ENCODE peak calls at places on chromosomes 16 and 17, in nine cellular contexts. E is IMR-90, Z is HCT116, A is stomach, D is body of pancreas, J is transverse colon, B is endothelial cell of umbilical vein, Q is A549, R is lower leg skin. L is an unnamed sample.

GRCh38 chr16:23564964-23565363 is 7.4 kb downstream of the UBFD1 start:
- DNase-seq in E (no peak), Z (no peak), A (no peak), D (peak), J (no peak), B (no peak), Q (no peak), R (no peak), L (no peak)

GRCh38 chr17:5705081-5705875 is 121.0 kb upstream of the NLRP1 start:
- DNase-seq in E (peak), Z (no peak), A (no peak), D (no peak), J (no peak), B (peak), Q (peak), R (no peak), L (peak)

GRCh38 chr17:62808576-62808970 is 459 bp upstream of the MARCHF10 start:
- DNase-seq in E (no peak), Z (no peak), A (no peak), D (no peak), J (no peak), B (no peak), Q (no peak), R (no peak), L (no peak)

GRCh38 chr17:3794890-3795757 is 5.9 kb downstream of the ITGAE start:
- DNase-seq in E (peak), Z (no peak), A (no peak), D (no peak), J (no peak), B (no peak), Q (peak), R (no peak), L (no peak)

GRCh38 chr17:58666858-58667267 is 25.0 kb downstream of the TEX14 start:
- DNase-seq in E (peak), Z (peak), A (peak), D (peak), J (peak), B (peak), Q (peak), R (peak), L (peak)

GRCh38 chr16:72291531-72291981 is 119.6 kb upstream of the PMFBP1 start:
- DNase-seq in E (peak), Z (peak), A (no peak), D (no peak), J (no peak), B (peak), Q (peak), R (no peak), L (no peak)

GRCh38 chr17:78592991-78593329 is 15.8 kb upstream of the DNAH17 start:
- DNase-seq in E (no peak), Z (no peak), A (no peak), D (no peak), J (no peak), B (no peak), Q (no peak), R (no peak), L (no peak)

GRCh38 chr17:71117461-71117860 is 948.1 kb downstream of the KCNJ2 start:
- DNase-seq in E (peak), Z (no peak), A (no peak), D (no peak), J (no peak), B (no peak), Q (no peak), R (no peak), L (no peak)

GRCh38 chr16:79677799-79678525 is 77.4 kb upstream of the MAF start:
- DNase-seq in E (no peak), Z (no peak), A (no peak), D (no peak), J (no peak), B (no peak), Q (no peak), R (no peak), L (no peak)

GRCh38 chr17:15456972-15457722 is 10.3 kb downstream of the CDRT4 start:
- DNase-seq in E (peak), Z (no peak), A (no peak), D (peak), J (peak), B (peak), Q (no peak), R (peak), L (no peak)

GRCh38 chr16:47304563-47304962 is 156.3 kb downstream of the ITFG1 start:
- DNase-seq in E (peak), Z (no peak), A (no peak), D (no peak), J (no peak), B (no peak), Q (no peak), R (no peak), L (no peak)

GRCh38 chr17:39971076-39971603 is 8.3 kb downstream of the GSDMA start:
- DNase-seq in E (no peak), Z (no peak), A (no peak), D (no peak), J (no peak), B (no peak), Q (no peak), R (no peak), L (no peak)
- TF ChIP-seq POLR2A in E (no peak), Z (no peak), A (no peak), D (no peak), J (no peak), B (no peak), Q (no peak), R (no peak), L (no peak)

GRCh38 chr17:7834891-7835817 is 1.1 kb downstream of the KDM6B start:
- DNase-seq in E (peak), Z (peak), A (peak), D (peak), J (peak), B (peak), Q (peak), R (peak), L (peak)
- TF ChIP-seq POLR2A in E (peak), Z (peak), A (peak), D (peak), J (peak), B (no peak), Q (peak), R (peak), L (no peak)

GRCh38 chr17:82551779-82552457 is 32.4 kb downstream of the FOXK2 start:
- DNase-seq in E (peak), Z (peak), A (peak), D (peak), J (peak), B (peak), Q (peak), R (peak), L (peak)
- TF ChIP-seq POLR2A in E (no peak), Z (no peak), A (no peak), D (no peak), J (no peak), B (no peak), Q (no peak), R (no peak), L (no peak)

GRCh38 chr16:85153656-85154091 is 41.4 kb upstream of the CIBAR2 start:
- DNase-seq in E (no peak), Z (no peak), A (no peak), D (no peak), J (no peak), B (no peak), Q (no peak), R (no peak), L (no peak)
- TF ChIP-seq POLR2A in E (no peak), Z (no peak), A (no peak), D (no peak), J (no peak), B (no peak), Q (no peak), R (no peak), L (no peak)

DNA sequence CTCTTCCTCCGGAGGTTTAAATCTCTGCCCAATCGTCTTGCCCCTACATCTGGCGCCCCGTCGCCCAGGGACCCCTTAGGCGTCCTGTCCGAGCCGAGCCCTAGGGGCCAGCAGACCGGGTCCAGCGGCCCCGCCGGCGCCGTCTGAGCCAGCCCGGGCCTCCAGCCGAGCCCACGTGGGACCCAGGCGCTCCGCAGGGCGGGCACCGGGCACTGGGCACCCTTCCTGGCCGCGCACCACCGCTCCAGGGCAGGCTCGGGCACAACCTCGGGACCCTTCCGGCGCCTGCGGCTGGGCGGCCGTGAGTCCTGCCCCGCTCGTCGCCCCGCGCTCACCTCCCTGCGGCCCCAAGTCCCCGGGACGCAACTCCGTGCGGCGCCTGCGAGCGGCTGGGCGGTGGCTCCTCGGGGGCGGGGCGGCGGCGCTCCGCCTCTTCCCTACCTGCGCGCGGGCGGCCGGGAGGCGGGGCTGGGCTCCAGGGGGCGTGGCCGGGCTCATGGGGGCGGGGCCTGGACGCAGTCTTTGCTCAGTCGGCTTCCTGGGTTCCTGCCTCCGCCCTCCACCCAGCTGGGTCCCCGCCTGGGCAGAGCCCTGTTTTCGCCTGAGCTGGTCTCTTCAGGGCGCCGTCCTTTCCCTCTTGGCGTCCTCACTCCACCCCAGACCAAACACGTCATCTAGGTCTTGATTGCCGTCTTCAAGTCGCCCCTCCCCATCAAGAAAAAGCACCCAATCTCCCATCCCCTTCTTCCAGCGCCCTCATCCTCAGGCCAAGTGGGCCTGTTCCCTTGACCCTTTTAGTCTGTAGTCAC is at the start of gene RHBDF2:
- DNase-seq in E (peak), Z (peak), A (peak), D (peak), J (peak), B (peak), Q (peak), R (peak), L (peak)
- TF ChIP-seq POLR2A in E (no peak), Z (peak), A (no peak), D (peak), J (peak), B (peak), Q (peak), R (no peak), L (peak)

GRCh38 chr17:42531455-42532354 is 4.3 kb upstream of the NAGLU start:
- DNase-seq in E (peak), Z (no peak), A (peak), D (peak), J (peak), B (peak), Q (no peak), R (no peak), L (peak)

GRCh38 chr17:42527932-42528331 is 8.1 kb upstream of the NAGLU start:
- DNase-seq in E (no peak), Z (no peak), A (no peak), D (no peak), J (no peak), B (no peak), Q (no peak), R (no peak), L (no peak)

GRCh38 chr17:42529054-42529453 is 7.0 kb upstream of the NAGLU start:
- DNase-seq in E (no peak), Z (no peak), A (no peak), D (no peak), J (no peak), B (no peak), Q (no peak), R (no peak), L (no peak)

GRCh38 chr17:42535400-42536047 is 517 bp upstream of the NAGLU start:
- DNase-seq in E (no peak), Z (no peak), A (no peak), D (no peak), J (no peak), B (no peak), Q (no peak), R (no peak), L (peak)

DNA sequence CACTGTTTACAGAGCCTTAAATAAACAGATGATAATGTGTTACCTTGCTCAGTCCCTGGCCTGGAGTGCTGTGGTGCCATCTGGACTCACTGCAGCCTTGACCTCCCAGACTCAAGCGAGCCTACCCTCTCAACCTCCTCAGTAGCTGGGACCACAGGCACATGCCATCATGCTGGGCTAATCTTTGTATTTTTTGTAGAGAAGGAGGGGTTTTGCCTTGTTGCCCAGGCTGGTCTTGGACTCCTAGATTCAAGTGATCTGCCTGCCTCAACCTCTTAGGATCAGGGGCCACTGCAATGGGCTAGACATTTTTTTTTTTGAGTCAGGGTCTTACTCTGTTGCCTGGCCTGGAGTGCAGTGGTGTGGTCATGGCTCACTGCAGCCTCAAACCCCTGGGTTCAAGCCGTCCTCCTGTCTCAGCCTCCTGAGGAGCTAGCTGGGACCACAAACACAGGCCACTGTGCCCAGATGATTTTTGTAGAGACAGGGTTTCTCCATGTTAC is 5.0 kb upstream of the NAGLU start:
- DNase-seq in E (no peak), Z (no peak), A (no peak), D (peak), J (no peak), B (no peak), Q (no peak), R (no peak), L (no peak)
- TF ChIP-seq POLR2A in E (no peak), Z (no peak), A (no peak), D (no peak), J (no peak), B (no peak), Q (no peak), R (no peak), L (no peak)

GRCh38 chr16:89565506-89566372 is 5.3 kb downstream of the RPL13 start:
- DNase-seq in E (peak), Z (peak), A (peak), D (peak), J (peak), B (peak), Q (peak), R (peak), L (peak)
- TF ChIP-seq POLR2A in E (peak), Z (peak), A (no peak), D (no peak), J (peak), B (peak), Q (peak), R (no peak), L (peak)

GRCh38 chr17:47099987-47100711 is 88.9 kb downstream of the CDC27 start:
- DNase-seq in E (peak), Z (peak), A (peak), D (peak), J (peak), B (peak), Q (peak), R (peak), L (peak)
- TF ChIP-seq POLR2A in E (no peak), Z (peak), A (no peak), D (peak), J (peak), B (peak), Q (peak), R (no peak), L (peak)

GRCh38 chr16:50263940-50264929 is 2.1 kb upstream of the ADCY7 start:
- DNase-seq in E (peak), Z (no peak), A (no peak), D (no peak), J (no peak), B (no peak), Q (no peak), R (no peak), L (peak)
- TF ChIP-seq POLR2A in E (no peak), Z (no peak), A (no peak), D (no peak), J (no peak), B (no peak), Q (no peak), R (no peak), L (no peak)

L was measured in NB4.